ENCODE peak calls at places on chromosomes 7 and 10, in eight cellular contexts. B, L, U, T, V, Z, O and W are unnamed samples.

GRCh38 chr10:106819490-106819889 is 345.0 kb downstream of the SORCS1 start:
- DNase-seq in B (no peak), L (no peak), U (no peak), T (no peak), V (no peak), Z (no peak), O (no peak), W (no peak)

GRCh38 chr7:50869108-50869716 is 86.5 kb upstream of the GRB10 start:
- DNase-seq in B (no peak), L (peak; percentile 40), U (peak; percentile 33), T (peak; percentile 57), V (no peak), Z (no peak), O (no peak), W (no peak)

GRCh38 chr10:132616170-132616994 is 78.8 kb downstream of the INPP5A start:
- DNase-seq in B (peak; percentile 14), L (peak; percentile 7), U (no peak), T (no peak), V (no peak), Z (peak; percentile 58), O (no peak), W (no peak)

GRCh38 chr7:133029463-133029862 is 52.4 kb downstream of the CHCHD3 start:
- DNase-seq in B (no peak), L (no peak), U (no peak), T (no peak), V (no peak), Z (no peak), O (no peak), W (no peak)

GRCh38 chr10:112605063-112605462 is 158.0 kb downstream of the VTI1A start:
- DNase-seq in B (no peak), L (no peak), U (no peak), T (peak; percentile 28), V (no peak), Z (no peak), O (no peak), W (no peak)

GRCh38 chr10:59905735-59906416 is 480 bp downstream of the CCDC6 start:
- DNase-seq in B (no peak), L (no peak), U (no peak), T (no peak), V (no peak), Z (peak; percentile 73), O (no peak), W (no peak)

GRCh38 chr7:142445019-142445686 is 187.3 kb upstream of the PRSS58 start:
- DNase-seq in B (no peak), L (no peak), U (no peak), T (no peak), V (no peak), Z (no peak), O (no peak), W (no peak)

GRCh38 chr10:8416192-8416701 is 361.8 kb downstream of the GATA3 start:
- DNase-seq in B (no peak), L (no peak), U (no peak), T (no peak), V (no peak), Z (no peak), O (no peak), W (no peak)

GRCh38 chr10:75238182-75239180 is 2.7 kb upstream of the COMTD1 start:
- DNase-seq in B (peak; percentile 60), L (no peak), U (no peak), T (no peak), V (no peak), Z (no peak), O (peak; percentile 56), W (no peak)

GRCh38 chr7:100642534-100642907 is 1.2 kb upstream of the TFR2 start:
- DNase-seq in B (no peak), L (no peak), U (no peak), T (no peak), V (peak; percentile 31), Z (no peak), O (no peak), W (no peak)

GRCh38 chr10:16854623-16855022 is 37.4 kb upstream of the RSU1 start:
- DNase-seq in B (no peak), L (no peak), U (no peak), T (no peak), V (no peak), Z (no peak), O (no peak), W (no peak)

GRCh38 chr10:91941426-91941825 is 17.9 kb downstream of the BTAF1 start:
- DNase-seq in B (no peak), L (no peak), U (no peak), T (no peak), V (no peak), Z (no peak), O (no peak), W (no peak)

GRCh38 chr7:158820656-158821055 is 8.7 kb downstream of the ESYT2 start:
- DNase-seq in B (no peak), L (no peak), U (no peak), T (no peak), V (no peak), Z (no peak), O (no peak), W (no peak)

GRCh38 chr10:110448682-110449418 is 48.9 kb upstream of the DUSP5 start:
- DNase-seq in B (no peak), L (no peak), U (no peak), T (no peak), V (no peak), Z (no peak), O (peak; percentile 33), W (no peak)

GRCh38 chr7:3922175-3922635 is 621.2 kb downstream of the SDK1 start:
- DNase-seq in B (no peak), L (peak; percentile 58), U (no peak), T (peak; percentile 78), V (peak; percentile 34), Z (no peak), O (no peak), W (no peak)

GRCh38 chr7:131225619-131226101 is 102.0 kb upstream of the MKLN1 start:
- DNase-seq in B (peak; percentile 36), L (peak; percentile 76), U (peak; percentile 71), T (peak; percentile 52), V (no peak), Z (peak; percentile 72), O (peak; percentile 84), W (no peak)

GRCh38 chr10:14701466-14701865 is 73.2 kb downstream of the FAM107B start:
- DNase-seq in B (no peak), L (no peak), U (no peak), T (no peak), V (no peak), Z (no peak), O (no peak), W (no peak)

DNA sequence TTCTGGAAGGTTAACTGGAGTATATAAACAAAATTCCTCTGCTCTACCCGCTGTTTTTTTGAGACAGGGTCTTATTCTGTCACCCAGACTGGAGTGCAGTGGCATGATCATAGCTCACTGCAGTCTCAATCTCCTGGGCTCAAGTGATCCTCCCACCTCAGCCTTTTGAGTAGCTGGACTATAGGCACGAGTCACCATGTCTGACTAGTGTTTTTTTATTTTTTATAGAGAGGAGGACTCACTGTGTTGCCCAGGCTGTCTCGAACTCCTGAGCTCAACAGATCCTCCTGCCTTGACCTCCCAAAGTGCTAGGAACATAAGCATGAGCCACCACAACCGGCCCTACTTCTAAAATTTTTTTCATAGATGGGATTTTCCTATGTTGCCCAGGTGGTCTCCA is 2.2 kb downstream of the RAB18 start:
- DNase-seq in B (no peak), L (no peak), U (no peak), T (no peak), V (no peak), Z (no peak), O (no peak), W (no peak)
- H3K4me1 ChIP-seq in B (no peaks in the 10 kb centered on the region), L (peaks cover 43% of the 10 kb centered on the region), U (peaks cover 6% of the 10 kb centered on the region), T (no peaks in the 10 kb centered on the region), V (no peaks in the 10 kb centered on the region), Z (peaks cover 48% of the 10 kb centered on the region), O (no peaks in the 10 kb centered on the region), W (peaks cover 54% of the 10 kb centered on the region)

GRCh38 chr10:121291828-121292227 is 306.4 kb downstream of the FGFR2 start:
- DNase-seq in B (no peak), L (no peak), U (no peak), T (no peak), V (no peak), Z (no peak), O (no peak), W (no peak)

GRCh38 chr10:121289800-121290199 is 308.4 kb downstream of the FGFR2 start:
- DNase-seq in B (no peak), L (no peak), U (no peak), T (no peak), V (no peak), Z (no peak), O (no peak), W (no peak)

GRCh38 chr10:121292396-121292795 is 305.8 kb downstream of the FGFR2 start:
- DNase-seq in B (no peak), L (no peak), U (no peak), T (no peak), V (no peak), Z (no peak), O (no peak), W (no peak)

GRCh38 chr10:121290674-121291073 is 307.6 kb downstream of the FGFR2 start:
- DNase-seq in B (no peak), L (no peak), U (no peak), T (no peak), V (no peak), Z (no peak), O (no peak), W (no peak)

GRCh38 chr10:121291376-121291775 is 306.9 kb downstream of the FGFR2 start:
- DNase-seq in B (no peak), L (no peak), U (no peak), T (no peak), V (no peak), Z (no peak), O (no peak), W (no peak)
- TF ChIP-seq POLR2A in B (no peak), L (no peak), U (no peak), T (no peak), V (no peak), Z (no peak), O (no peak), W (no peak)

GRCh38 chr10:100518761-100519241 is 860 bp downstream of the SEC31B start:
- DNase-seq in B (no peak), L (peak; percentile 74), U (peak; percentile 75), T (peak; percentile 84), V (no peak), Z (no peak), O (no peak), W (no peak)
- H3K4me3 ChIP-seq in B (no peak overlapping the region), L (no peak overlapping the region), U (peak overlapping the region; percentile 34), T (peak overlapping the region; percentile 61), V (no peak overlapping the region), Z (peak overlapping the region; percentile 48), O (peak overlapping the region; percentile 55), W (peak overlapping the region; percentile 49)

DNA sequence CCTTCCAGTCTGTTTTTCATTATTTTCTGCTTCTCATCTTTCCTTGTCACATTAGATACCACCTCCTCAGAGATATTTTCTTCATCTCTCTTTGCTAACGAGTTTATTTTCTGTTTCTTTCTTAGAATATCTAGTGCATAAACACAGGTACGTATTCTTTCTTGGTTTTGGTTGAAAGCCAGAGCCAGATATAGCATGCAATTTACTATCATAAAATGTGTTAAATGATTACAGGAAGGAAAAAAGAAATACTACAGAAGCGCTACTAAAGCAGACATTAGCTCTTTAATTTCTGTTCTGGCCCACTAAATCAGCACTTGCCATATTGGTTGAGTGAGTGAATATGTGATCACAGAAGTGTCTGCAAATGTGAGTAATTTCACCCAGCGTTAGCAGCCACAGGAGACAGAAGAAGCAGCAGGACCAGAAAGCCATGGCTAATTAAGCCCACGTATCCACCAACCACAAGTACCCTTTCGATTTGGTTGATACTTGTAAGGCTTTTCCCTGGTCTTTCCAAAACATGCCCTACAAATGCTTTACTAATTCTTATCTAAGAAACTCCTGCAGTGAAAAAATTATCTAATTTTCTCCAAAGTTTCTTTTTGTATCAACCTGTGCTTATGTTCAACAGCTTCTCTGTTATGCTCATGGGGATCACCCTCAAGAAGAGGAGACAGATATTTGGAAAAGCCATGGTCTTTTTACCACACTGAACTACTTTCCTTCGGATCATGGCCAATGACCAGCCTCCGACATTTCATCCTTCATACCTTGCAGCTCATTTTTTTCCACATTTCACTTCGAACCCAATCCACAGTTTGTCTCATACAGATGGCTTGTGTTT is 23.1 kb upstream of the MACC1 start:
- DNase-seq in B (no peak), L (no peak), U (no peak), T (no peak), V (no peak), Z (no peak), O (no peak), W (no peak)
- H3K4me1 ChIP-seq in B (no peaks in the 10 kb centered on the region), L (peaks cover 6% of the 10 kb centered on the region), U (peaks cover 10% of the 10 kb centered on the region), T (peaks cover 16% of the 10 kb centered on the region), V (no peaks in the 10 kb centered on the region), Z (peaks cover 21% of the 10 kb centered on the region), O (no peaks in the 10 kb centered on the region), W (peaks cover 12% of the 10 kb centered on the region)